ENCODE peak calls at places on chromosomes 5 and 9, in ten cellular contexts. N is left ventricle myocardium inferior; I is brain microvascular endothelial cell; K is IMR-90; L is tibial artery; P is CD4-positive, alpha-beta T cell; D is CD4-positive, CD25-positive, alpha-beta regulatory T cell; Z is tibial nerve; U is fibroblast of lung; H is mammary epithelial cell. J is an unnamed sample.
A peak's percentile ranks its signal among the peaks of the same experiment; 100 is the strongest.

GRCh38 chr9:82168585-82168984 is 180.0 kb downstream of the SPATA31D1 start:
- DNase-seq in N (no peak), I (no peak), K (peak; percentile 57), L (no peak), P (no peak), D (no peak), Z (no peak), U (peak; percentile 3), H (peak; percentile 91), J (peak; percentile 77)

GRCh38 chr5:111694183-111694582 is 62.8 kb downstream of the NREP start:
- DNase-seq in N (no peak), I (peak; percentile 11), K (peak; percentile 75), L (no peak), P (no peak), D (no peak), Z (no peak), U (peak; percentile 93), H (peak; percentile 82), J (peak; percentile 56)

GRCh38 chr9:128920381-128921058 is at the start of gene PHYHD1:
- DNase-seq in N (peak; percentile 81), I (no peak), K (peak; percentile 61), L (peak; percentile 87), P (no peak), D (no peak), Z (peak; percentile 54), U (peak; percentile 87), H (no peak), J (no peak)

GRCh38 chr5:82470185-82470584 is 192.0 kb upstream of the RPS23 start:
- DNase-seq in N (no peak), I (no peak), K (no peak), L (no peak), P (no peak), D (no peak), Z (no peak), U (no peak), H (no peak), J (no peak)

GRCh38 chr9:131992906-131993657 is 86.6 kb downstream of the MED27 start:
- DNase-seq in N (no peak), I (no peak), K (peak; percentile 31), L (no peak), P (no peak), D (no peak), Z (no peak), U (no peak), H (no peak), J (no peak)

GRCh38 chr9:110156902-110157301 is 51.1 kb downstream of the C9orf152 start:
- DNase-seq in N (no peak), I (peak; percentile 18), K (no peak), L (no peak), P (peak; percentile 6), D (peak; percentile 54), Z (no peak), U (peak; percentile 46), H (no peak), J (no peak)

GRCh38 chr9:112377087-112377486 is 2.8 kb upstream of the HSDL2 start:
- DNase-seq in N (no peak), I (no peak), K (no peak), L (no peak), P (no peak), D (peak; percentile 17), Z (no peak), U (no peak), H (peak; percentile 6), J (no peak)

GRCh38 chr9:121684381-121685145 is 33.1 kb downstream of the DAB2IP start:
- DNase-seq in N (no peak), I (no peak), K (no peak), L (peak; percentile 46), P (no peak), D (no peak), Z (no peak), U (peak; percentile 42), H (no peak), J (no peak)

GRCh38 chr5:74294231-74294705 is 346.3 kb downstream of the ENC1 start:
- DNase-seq in N (peak; percentile 41), I (no peak), K (no peak), L (no peak), P (no peak), D (no peak), Z (peak; percentile 17), U (no peak), H (no peak), J (no peak)

GRCh38 chr5:14593326-14594036 is 11.9 kb downstream of the OTULINL start:
- DNase-seq in N (no peak), I (peak; percentile 7), K (peak; percentile 41), L (no peak), P (no peak), D (peak; percentile 39), Z (no peak), U (no peak), H (no peak), J (no peak)

GRCh38 chr5:139646912-139647391 is 1.2 kb upstream of the CXXC5 start:
- DNase-seq in N (peak; percentile 20), I (no peak), K (no peak), L (peak; percentile 44), P (no peak), D (no peak), Z (no peak), U (no peak), H (no peak), J (no peak)

GRCh38 chr5:15752886-15753285 is 252.9 kb downstream of the FBXL7 start:
- DNase-seq in N (peak; percentile 73), I (peak; percentile 61), K (peak; percentile 51), L (peak; percentile 24), P (no peak), D (no peak), Z (no peak), U (peak; percentile 69), H (no peak), J (no peak)

GRCh38 chr9:96491079-96491879 is 41.3 kb downstream of the HABP4 start:
- DNase-seq in N (no peak), I (no peak), K (peak; percentile 77), L (no peak), P (no peak), D (no peak), Z (no peak), U (peak; percentile 79), H (no peak), J (no peak)

DNA sequence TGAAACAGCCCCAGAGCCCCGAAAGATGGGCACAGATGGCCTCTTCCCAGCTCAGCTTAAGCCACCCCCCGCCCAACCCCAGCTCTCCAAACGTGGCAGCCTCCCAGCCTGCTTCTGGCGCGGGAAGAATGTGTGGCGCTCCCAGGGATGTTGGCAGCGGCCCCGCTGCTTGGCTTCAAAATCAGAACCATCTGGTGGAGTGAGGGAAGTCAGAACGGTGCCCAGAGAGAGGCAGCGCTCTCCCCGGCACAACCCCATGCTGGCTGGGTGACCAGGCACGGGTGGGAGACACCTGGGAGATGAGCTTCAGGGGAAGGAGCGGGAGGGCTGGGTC is 72.7 kb upstream of the ORM1 start:
- DNase-seq in N (peak; percentile 86), I (peak; percentile 4), K (peak; percentile 85), L (peak; percentile 70), P (no peak), D (no peak), Z (peak; percentile 49), U (peak; percentile 86), H (no peak), J (no peak)
- H3K27ac ChIP-seq in N (peak overlapping the region; percentile 88), I (no peak overlapping the region), K (peak overlapping the region; percentile 43), L (peak overlapping the region; percentile 67), P (no peak overlapping the region), D (no peak overlapping the region), Z (no peak overlapping the region), U (no peak overlapping the region), H (no peak overlapping the region), J (no peak overlapping the region)

GRCh38 chr5:170773031-170773985 is 10.2 kb upstream of the GABRP start:
- DNase-seq in N (no peak), I (no peak), K (no peak), L (no peak), P (no peak), D (no peak), Z (no peak), U (no peak), H (no peak), J (no peak)
- H3K27ac ChIP-seq in N (no peak overlapping the region), I (no peak overlapping the region), K (no peak overlapping the region), L (no peak overlapping the region), P (no peak overlapping the region), D (no peak overlapping the region), Z (no peak overlapping the region), U (no peak overlapping the region), H (no peak overlapping the region), J (no peak overlapping the region)

GRCh38 chr9:114384836-114385411 is 2.9 kb downstream of the AKNA start:
- DNase-seq in N (no peak), I (no peak), K (no peak), L (no peak), P (no peak), D (no peak), Z (no peak), U (no peak), H (no peak), J (no peak)
- H3K27ac ChIP-seq in N (peak overlapping the region; percentile 89), I (peak overlapping the region; percentile 5), K (peak overlapping the region; percentile 24), L (peak overlapping the region; percentile 94), P (peak overlapping the region; percentile 97), D (peak overlapping the region; percentile 98), Z (no peak overlapping the region), U (peak overlapping the region; percentile 72), H (peak overlapping the region; percentile 67), J (peak overlapping the region; percentile 86)

DNA sequence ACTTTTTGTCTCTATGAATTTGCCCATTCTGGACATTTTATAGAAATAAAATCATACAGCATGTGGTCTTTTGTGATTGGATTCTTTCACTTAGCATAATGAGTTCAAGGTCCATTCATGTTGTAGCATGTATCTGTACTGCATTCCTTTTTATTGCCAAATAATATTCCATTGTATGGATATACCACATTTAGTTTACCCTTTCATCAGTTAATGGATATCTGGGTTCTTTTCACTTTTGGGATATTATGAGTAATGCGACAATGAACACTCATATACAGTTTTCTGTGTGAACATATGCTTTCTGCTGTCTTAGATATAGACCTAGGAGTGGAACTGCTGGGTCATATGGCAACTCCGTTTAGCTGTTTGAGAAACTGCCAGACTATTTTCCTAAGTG is 41.3 kb upstream of the MAST4 start:
- DNase-seq in N (no peak), I (no peak), K (no peak), L (no peak), P (no peak), D (no peak), Z (no peak), U (no peak), H (no peak), J (no peak)
- H3K27ac ChIP-seq in N (no peak overlapping the region), I (no peak overlapping the region), K (no peak overlapping the region), L (no peak overlapping the region), P (no peak overlapping the region), D (no peak overlapping the region), Z (no peak overlapping the region), U (no peak overlapping the region), H (no peak overlapping the region), J (peak overlapping the region; percentile 58)